ENCODE peak calls at places on chromosomes 5 and 9, in five cellular contexts. One of them, this sample, is unnamed.

GRCh38 chr9:110337727-110338522 is at the start of gene TXNDC8:
- DNase-seq in left lung: no peak
- DNase-seq in NT2/D1: no peak
- DNase-seq in ovary: no peak
- DNase-seq in Peyer's patch: no peak
- DNase-seq in this sample: no peak

GRCh38 chr9:110015759-110016158 is 192.2 kb downstream of the C9orf152 start:
- DNase-seq in Peyer's patch: no peak
- DNase-seq in ovary: no peak
- DNase-seq in NT2/D1: no peak
- DNase-seq in left lung: no peak
- DNase-seq in this sample: no peak

GRCh38 chr5:41346609-41347008 is 133.3 kb upstream of the C6 start:
- DNase-seq in Peyer's patch: no peak
- DNase-seq in left lung: no peak
- DNase-seq in ovary: no peak
- DNase-seq in NT2/D1: no peak
- DNase-seq in this sample: no peak

GRCh38 chr5:14156611-14157493 is 13.7 kb downstream of the TRIO start:
- DNase-seq in left lung: no peak
- DNase-seq in ovary: no peak
- DNase-seq in NT2/D1: no peak
- DNase-seq in Peyer's patch: no peak
- DNase-seq in this sample: peak; percentile 63

GRCh38 chr5:3811116-3811515 is 215.5 kb downstream of the IRX1 start:
- DNase-seq in ovary: no peak
- DNase-seq in Peyer's patch: no peak
- DNase-seq in NT2/D1: no peak
- DNase-seq in left lung: no peak
- DNase-seq in this sample: no peak

GRCh38 chr5:86880785-86881492 is 263.2 kb downstream of the COX7C start:
- DNase-seq in ovary: no peak
- DNase-seq in left lung: no peak
- DNase-seq in Peyer's patch: peak; percentile 47
- DNase-seq in NT2/D1: peak; percentile 65
- DNase-seq in this sample: peak; percentile 18

GRCh38 chr9:3760031-3760430 is 234.2 kb upstream of the RFX3 start:
- DNase-seq in left lung: no peak
- DNase-seq in Peyer's patch: no peak
- DNase-seq in ovary: no peak
- DNase-seq in NT2/D1: no peak
- DNase-seq in this sample: no peak

GRCh38 chr5:172452398-172453205 is 1.7 kb downstream of the SH3PXD2B start:
- DNase-seq in ovary: no peak
- DNase-seq in left lung: no peak
- DNase-seq in NT2/D1: no peak
- DNase-seq in Peyer's patch: peak; percentile 48
- DNase-seq in this sample: no peak

GRCh38 chr5:112329429-112330090 is 89.5 kb downstream of the EPB41L4A start:
- DNase-seq in NT2/D1: no peak
- DNase-seq in left lung: no peak
- DNase-seq in Peyer's patch: no peak
- DNase-seq in ovary: no peak
- DNase-seq in this sample: no peak

GRCh38 chr5:126512451-126512850 is 82.6 kb downstream of the ALDH7A1 start:
- DNase-seq in NT2/D1: no peak
- DNase-seq in ovary: no peak
- DNase-seq in left lung: no peak
- DNase-seq in Peyer's patch: no peak
- DNase-seq in this sample: no peak

GRCh38 chr9:16519001-16519400 is 351.5 kb downstream of the BNC2 start:
- DNase-seq in ovary: no peak
- DNase-seq in NT2/D1: peak; percentile 66
- DNase-seq in left lung: no peak
- DNase-seq in Peyer's patch: no peak
- DNase-seq in this sample: no peak

GRCh38 chr9:16526380-16526779 is 344.1 kb downstream of the BNC2 start:
- DNase-seq in left lung: no peak
- DNase-seq in Peyer's patch: no peak
- DNase-seq in ovary: no peak
- DNase-seq in NT2/D1: no peak
- DNase-seq in this sample: no peak

GRCh38 chr9:16524078-16524477 is 346.4 kb downstream of the BNC2 start:
- DNase-seq in ovary: no peak
- DNase-seq in NT2/D1: no peak
- DNase-seq in left lung: no peak
- DNase-seq in Peyer's patch: no peak
- DNase-seq in this sample: no peak

GRCh38 chr9:16524823-16525222 is 345.6 kb downstream of the BNC2 start:
- DNase-seq in NT2/D1: no peak
- DNase-seq in left lung: no peak
- DNase-seq in ovary: no peak
- DNase-seq in Peyer's patch: no peak
- DNase-seq in this sample: no peak

GRCh38 chr9:16521868-16522381 is 348.5 kb downstream of the BNC2 start:
- DNase-seq in left lung: no peak
- DNase-seq in Peyer's patch: no peak
- DNase-seq in ovary: peak; percentile 47
- DNase-seq in NT2/D1: no peak
- DNase-seq in this sample: peak; percentile 62
- H3K4me1 ChIP-seq in left lung: no peaks in the 10 kb centered on the region
- H3K4me1 ChIP-seq in Peyer's patch: no peaks in the 10 kb centered on the region
- H3K4me1 ChIP-seq in ovary: peaks cover 11% of the 10 kb centered on the region
- H3K4me1 ChIP-seq in NT2/D1: no peaks in the 10 kb centered on the region
- H3K4me1 ChIP-seq in this sample: peaks cover 5% of the 10 kb centered on the region

GRCh38 chr5:89451263-89451662 is 568.3 kb upstream of the MEF2C start:
- DNase-seq in ovary: no peak
- DNase-seq in NT2/D1: no peak
- DNase-seq in left lung: no peak
- DNase-seq in Peyer's patch: no peak
- DNase-seq in this sample: no peak
- H3K4me1 ChIP-seq in ovary: no peaks in the 10 kb centered on the region
- H3K4me1 ChIP-seq in NT2/D1: no peaks in the 10 kb centered on the region
- H3K4me1 ChIP-seq in left lung: no peaks in the 10 kb centered on the region
- H3K4me1 ChIP-seq in Peyer's patch: no peaks in the 10 kb centered on the region
- H3K4me1 ChIP-seq in this sample: no peaks in the 10 kb centered on the region

DNA sequence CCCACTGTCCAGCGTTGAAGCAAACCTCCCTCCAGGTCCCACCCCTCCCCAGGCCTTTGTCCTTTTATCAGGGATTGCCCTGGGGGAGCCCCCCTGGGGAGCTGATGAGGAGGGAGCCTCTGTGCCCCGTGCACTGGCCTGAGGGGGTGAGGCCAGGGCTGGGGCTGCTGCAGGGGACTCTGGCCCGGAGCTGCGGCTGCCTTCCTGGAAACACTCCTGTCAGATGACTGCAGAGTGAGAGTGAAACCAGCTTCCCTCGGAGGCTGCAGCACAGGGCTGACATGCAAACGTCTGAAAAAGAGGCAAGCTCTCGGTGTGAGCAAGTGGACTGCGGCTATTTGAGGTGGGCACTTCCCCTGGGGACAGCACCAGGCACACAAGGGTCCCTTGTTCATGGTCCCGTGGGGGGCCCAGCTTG is 4.6 kb upstream of the TRAF2 start:
- DNase-seq in left lung: no peak
- DNase-seq in ovary: no peak
- DNase-seq in NT2/D1: no peak
- DNase-seq in Peyer's patch: peak; percentile 73
- DNase-seq in this sample: no peak
- H3K4me1 ChIP-seq in left lung: peaks cover 31% of the 10 kb centered on the region
- H3K4me1 ChIP-seq in ovary: no peaks in the 10 kb centered on the region
- H3K4me1 ChIP-seq in NT2/D1: peaks cover 23% of the 10 kb centered on the region
- H3K4me1 ChIP-seq in Peyer's patch: peaks cover 30% of the 10 kb centered on the region
- H3K4me1 ChIP-seq in this sample: peaks cover 5% of the 10 kb centered on the region

DNA sequence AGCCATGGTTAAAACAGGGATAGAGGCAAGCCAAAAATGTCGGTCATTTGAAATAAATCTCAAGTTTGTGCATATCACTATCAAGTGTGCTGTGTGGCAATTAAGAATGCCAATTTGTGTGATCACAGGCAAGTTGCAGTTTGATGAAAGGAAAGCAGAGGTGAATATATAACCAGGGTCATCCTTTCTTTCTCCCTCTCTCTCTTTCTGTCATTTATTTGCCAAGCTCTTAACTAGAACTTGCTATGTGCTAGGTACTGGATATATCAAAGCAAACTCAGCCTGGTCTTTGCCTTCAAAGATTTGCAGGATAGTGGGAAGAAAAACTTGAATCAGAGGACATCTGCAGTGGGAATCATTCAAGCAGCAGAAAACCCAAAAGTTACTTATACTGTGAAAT is 22.0 kb downstream of the PDCD1LG2 start:
- DNase-seq in Peyer's patch: no peak
- DNase-seq in ovary: no peak
- DNase-seq in left lung: no peak
- DNase-seq in NT2/D1: no peak
- DNase-seq in this sample: no peak
- H3K4me1 ChIP-seq in Peyer's patch: no peaks in the 10 kb centered on the region
- H3K4me1 ChIP-seq in ovary: no peaks in the 10 kb centered on the region
- H3K4me1 ChIP-seq in left lung: peaks cover 33% of the 10 kb centered on the region
- H3K4me1 ChIP-seq in NT2/D1: no peaks in the 10 kb centered on the region
- H3K4me1 ChIP-seq in this sample: no peaks in the 10 kb centered on the region

GRCh38 chr5:75847561-75848021 is 130.4 kb upstream of the POC5 start:
- DNase-seq in left lung: no peak
- DNase-seq in NT2/D1: no peak
- DNase-seq in ovary: no peak
- DNase-seq in Peyer's patch: no peak
- DNase-seq in this sample: no peak

GRCh38 chr5:75843319-75843718 is 126.1 kb upstream of the POC5 start:
- DNase-seq in NT2/D1: no peak
- DNase-seq in Peyer's patch: no peak
- DNase-seq in ovary: no peak
- DNase-seq in left lung: no peak
- DNase-seq in this sample: no peak

GRCh38 chr5:75844301-75844700 is 127.1 kb upstream of the POC5 start:
- DNase-seq in left lung: no peak
- DNase-seq in Peyer's patch: no peak
- DNase-seq in ovary: no peak
- DNase-seq in NT2/D1: no peak
- DNase-seq in this sample: no peak

GRCh38 chr5:75848077-75848476 is 130.8 kb upstream of the POC5 start:
- DNase-seq in ovary: no peak
- DNase-seq in NT2/D1: no peak
- DNase-seq in Peyer's patch: no peak
- DNase-seq in left lung: no peak
- DNase-seq in this sample: no peak
- H3K4me1 ChIP-seq in ovary: no peaks in the 10 kb centered on the region
- H3K4me1 ChIP-seq in NT2/D1: no peaks in the 10 kb centered on the region
- H3K4me1 ChIP-seq in Peyer's patch: no peaks in the 10 kb centered on the region
- H3K4me1 ChIP-seq in left lung: no peaks in the 10 kb centered on the region
- H3K4me1 ChIP-seq in this sample: no peaks in the 10 kb centered on the region

GRCh38 chr5:78509145-78509865 is 139.3 kb downstream of the LHFPL2 start:
- DNase-seq in NT2/D1: no peak
- DNase-seq in ovary: no peak
- DNase-seq in Peyer's patch: peak; percentile 40
- DNase-seq in left lung: no peak
- DNase-seq in this sample: no peak
- H3K4me1 ChIP-seq in NT2/D1: peaks cover 6% of the 10 kb centered on the region
- H3K4me1 ChIP-seq in ovary: peaks cover 14% of the 10 kb centered on the region
- H3K4me1 ChIP-seq in Peyer's patch: peaks cover 27% of the 10 kb centered on the region
- H3K4me1 ChIP-seq in left lung: peaks cover 83% of the 10 kb centered on the region
- H3K4me1 ChIP-seq in this sample: peaks cover 10% of the 10 kb centered on the region

GRCh38 chr9:128920381-128921058 is at the start of gene PHYHD1:
- DNase-seq in NT2/D1: no peak
- DNase-seq in ovary: peak; percentile 59
- DNase-seq in Peyer's patch: no peak
- DNase-seq in left lung: peak; percentile 82
- DNase-seq in this sample: peak; percentile 72
- H3K4me1 ChIP-seq in NT2/D1: peaks cover 20% of the 10 kb centered on the region
- H3K4me1 ChIP-seq in ovary: peaks cover 34% of the 10 kb centered on the region
- H3K4me1 ChIP-seq in Peyer's patch: peaks cover 28% of the 10 kb centered on the region
- H3K4me1 ChIP-seq in left lung: peaks cover 62% of the 10 kb centered on the region
- H3K4me1 ChIP-seq in this sample: peaks cover 12% of the 10 kb centered on the region

DNA sequence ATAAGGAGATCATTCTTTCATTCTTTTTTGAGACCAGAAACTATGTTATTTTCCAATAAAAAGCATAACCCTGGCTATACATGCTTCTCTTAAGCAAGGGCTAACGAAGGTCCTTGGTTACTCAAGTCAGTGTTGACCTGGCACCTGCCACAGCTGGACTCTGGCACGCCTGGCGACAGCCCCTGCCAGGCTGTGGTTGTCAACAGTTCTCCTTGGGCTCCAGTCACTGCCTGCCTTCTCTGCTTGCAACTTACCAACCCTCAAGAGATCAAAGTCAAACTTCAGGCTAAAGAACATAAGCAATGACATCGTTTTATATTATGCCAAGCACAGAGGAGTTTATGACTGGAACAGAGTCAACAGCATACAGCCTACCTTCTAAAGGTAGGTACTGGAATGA is 61.4 kb upstream of the TBC1D9B start:
- DNase-seq in left lung: no peak
- DNase-seq in ovary: no peak
- DNase-seq in Peyer's patch: peak; percentile 73
- DNase-seq in NT2/D1: no peak
- DNase-seq in this sample: no peak
- H3K4me1 ChIP-seq in left lung: peaks cover 19% of the 10 kb centered on the region
- H3K4me1 ChIP-seq in ovary: no peaks in the 10 kb centered on the region
- H3K4me1 ChIP-seq in Peyer's patch: peaks cover 20% of the 10 kb centered on the region
- H3K4me1 ChIP-seq in NT2/D1: no peaks in the 10 kb centered on the region
- H3K4me1 ChIP-seq in this sample: no peaks in the 10 kb centered on the region

GRCh38 chr9:23622396-23622795 is 203.6 kb downstream of the ELAVL2 start:
- DNase-seq in left lung: no peak
- DNase-seq in Peyer's patch: no peak
- DNase-seq in NT2/D1: no peak
- DNase-seq in ovary: no peak
- DNase-seq in this sample: no peak
- H3K4me1 ChIP-seq in left lung: no peaks in the 10 kb centered on the region
- H3K4me1 ChIP-seq in Peyer's patch: no peaks in the 10 kb centered on the region
- H3K4me1 ChIP-seq in NT2/D1: no peaks in the 10 kb centered on the region
- H3K4me1 ChIP-seq in ovary: no peaks in the 10 kb centered on the region
- H3K4me1 ChIP-seq in this sample: no peaks in the 10 kb centered on the region

GRCh38 chr5:150642567-150642927 is 2.1 kb downstream of the SYNPO start:
- DNase-seq in Peyer's patch: peak; percentile 69
- DNase-seq in NT2/D1: no peak
- DNase-seq in left lung: no peak
- DNase-seq in ovary: peak; percentile 87
- DNase-seq in this sample: peak; percentile 85
- H3K4me1 ChIP-seq in Peyer's patch: peaks cover 58% of the 10 kb centered on the region
- H3K4me1 ChIP-seq in NT2/D1: peaks cover 23% of the 10 kb centered on the region
- H3K4me1 ChIP-seq in left lung: peaks cover 85% of the 10 kb centered on the region
- H3K4me1 ChIP-seq in ovary: peaks cover 59% of the 10 kb centered on the region
- H3K4me1 ChIP-seq in this sample: peaks cover 54% of the 10 kb centered on the region

This sample was measured in uterus.